ENCODE peak calls at places on chromosomes 13 and 19, in four cellular contexts. G, O, A and T are unnamed samples.

GRCh38 chr19:22606212-22606553 is 27.9 kb upstream of the ZNF492 start:
- DNase-seq in G (no peak), O (no peak), A (no peak), T (no peak)

GRCh38 chr13:33543631-33544030 is 258.1 kb upstream of the STARD13 start:
- DNase-seq in G (no peak), O (no peak), A (peak; percentile 11), T (no peak)

GRCh38 chr19:52170304-52170703 is 1.1 kb downstream of the ZNF836 start:
- DNase-seq in G (peak; percentile 11), O (no peak), A (peak; percentile 21), T (no peak)

GRCh38 chr13:78137404-78138142 is 218.9 kb upstream of the EDNRB start:
- DNase-seq in G (peak; percentile 79), O (peak; percentile 23), A (peak; percentile 70), T (peak; percentile 36)

GRCh38 chr19:48059331-48059730 is 15.5 kb upstream of the CABP5 start:
- DNase-seq in G (no peak), O (no peak), A (no peak), T (no peak)

GRCh38 chr13:27001705-27002104 is 169.9 kb downstream of the USP12 start:
- DNase-seq in G (no peak), O (no peak), A (no peak), T (no peak)

GRCh38 chr13:41942462-41943094 is 18.3 kb downstream of the VWA8 start:
- DNase-seq in G (peak; percentile 70), O (no peak), A (peak; percentile 75), T (no peak)

GRCh38 chr13:113997845-113998751 is 24.2 kb upstream of the C13orf46 start:
- DNase-seq in G (peak; percentile 40), O (no peak), A (peak; percentile 96), T (peak; percentile 19)

GRCh38 chr13:54647275-54647674 is 1618.7 kb downstream of the OLFM4 start:
- DNase-seq in G (no peak), O (no peak), A (no peak), T (no peak)

GRCh38 chr19:5356428-5356827 is 15.8 kb upstream of the PTPRS start:
- DNase-seq in G (no peak), O (no peak), A (no peak), T (no peak)

GRCh38 chr19:23070353-23070781 is 46.5 kb upstream of the ZNF730 start:
- DNase-seq in G (peak; percentile 35), O (no peak), A (peak; percentile 68), T (no peak)

GRCh38 chr13:98910501-98910951 is 67.3 kb downstream of the DOCK9 start:
- DNase-seq in G (peak; percentile 75), O (peak; percentile 56), A (peak; percentile 76), T (peak; percentile 29)

GRCh38 chr19:1253514-1254080 is 5.2 kb downstream of the MIDN start:
- DNase-seq in G (no peak), O (no peak), A (no peak), T (no peak)

GRCh38 chr19:6626764-6627163 is 35.8 kb upstream of the CD70 start:
- DNase-seq in G (no peak), O (no peak), A (no peak), T (no peak)

GRCh38 chr19:13301627-13302334 is 151.6 kb downstream of the IER2 start:
- DNase-seq in G (no peak), O (no peak), A (no peak), T (no peak)

GRCh38 chr13:46119883-46120614 is 15.2 kb upstream of the CPB2 start:
- DNase-seq in G (peak; percentile 44), O (no peak), A (peak; percentile 30), T (peak; percentile 18)

GRCh38 chr13:22235285-22235949 is 564.5 kb downstream of the FGF9 start:
- DNase-seq in G (no peak), O (no peak), A (no peak), T (no peak)

GRCh38 chr13:95833713-95834112 is 156.8 kb downstream of the DNAJC3 start:
- DNase-seq in G (peak; percentile 25), O (peak; percentile 6), A (peak; percentile 12), T (no peak)

GRCh38 chr19:2246801-2247361 is 2.2 kb upstream of the AMH start:
- DNase-seq in G (peak; percentile 75), O (peak; percentile 90), A (peak; percentile 82), T (no peak)

GRCh38 chr13:53417601-53418000 is 389.0 kb downstream of the OLFM4 start:
- DNase-seq in G (no peak), O (no peak), A (no peak), T (no peak)

GRCh38 chr19:10474962-10475451 is 28.1 kb downstream of the KEAP1 start:
- DNase-seq in G (no peak), O (no peak), A (no peak), T (no peak)

GRCh38 chr13:32150794-32151193 is 119.2 kb downstream of the FRY start:
- DNase-seq in G (peak; percentile 91), O (no peak), A (peak; percentile 57), T (peak; percentile 87)

GRCh38 chr19:40443930-40444180 is 280 bp downstream of the SERTAD3 start:
- DNase-seq in G (no peak), O (no peak), A (no peak), T (no peak)

GRCh38 chr13:40781717-40782116 is 7.7 kb upstream of the SLC25A15 start:
- DNase-seq in G (no peak), O (no peak), A (no peak), T (no peak)

GRCh38 chr19:19597809-19598306 is 20.6 kb downstream of the PBX4 start:
- DNase-seq in G (no peak), O (no peak), A (no peak), T (no peak)

GRCh38 chr19:49879243-49879960 is 1.9 kb downstream of the TBC1D17 start:
- DNase-seq in G (no peak), O (no peak), A (no peak), T (no peak)

GRCh38 chr19:9431475-9431874 is 3.9 kb downstream of the ZNF266 start:
- DNase-seq in G (peak; percentile 18), O (peak; percentile 30), A (peak; percentile 2), T (no peak)